ENCODE peak calls at places on chromosomes 7 and 10, in four cellular contexts. B is WTC11, F is A549, U is HepG2. S is an unnamed sample.

GRCh38 chr7:30595461-30596042 is 874 bp downstream of the GARS1 start:
- DNase-seq in F (no peak), B (no peak), U (no peak), S (no peak)

GRCh38 chr7:144525956-144526355 is 122.5 kb upstream of the NOBOX start:
- DNase-seq in B (no peak), U (no peak), F (no peak), S (no peak)

GRCh38 chr10:37739181-37739580 is 118.2 kb downstream of the ZNF248 start:
- DNase-seq in B (no peak), U (no peak), F (no peak), S (no peak)

GRCh38 chr10:94546058-94546595 is 539 bp downstream of the HELLS start:
- DNase-seq in B (no peak), U (peak; percentile 13), F (peak; percentile 34), S (peak; percentile 30)

GRCh38 chr7:81685263-81685868 is 84.5 kb downstream of the HGF start:
- DNase-seq in U (no peak), F (no peak), B (no peak), S (no peak)

GRCh38 chr10:120931423-120931822 is 80.3 kb downstream of the WDR11 start:
- DNase-seq in U (no peak), B (no peak), F (no peak), S (no peak)

GRCh38 chr7:111756687-111757178 is 194.4 kb upstream of the IMMP2L start:
- DNase-seq in B (peak; percentile 47), F (no peak), U (no peak), S (no peak)

GRCh38 chr10:30596037-30596436 is 33.5 kb downstream of the LYZL2 start:
- DNase-seq in F (no peak), B (no peak), U (peak; percentile 55), S (no peak)

GRCh38 chr10:17226891-17227303 is 1.1 kb upstream of the VIM start:
- DNase-seq in F (no peak), B (peak; percentile 12), U (no peak), S (no peak)

GRCh38 chr10:113126506-113127192 is 176.6 kb downstream of the TCF7L2 start:
- DNase-seq in U (peak; percentile 15), B (peak; percentile 71), F (peak; percentile 55), S (peak; percentile 6)

GRCh38 chr7:36191292-36191920 is 38.4 kb downstream of the EEPD1 start:
- DNase-seq in U (no peak), B (no peak), F (no peak), S (no peak)

GRCh38 chr7:122651451-122651850 is 47.5 kb downstream of the RNF133 start:
- DNase-seq in B (no peak), F (no peak), U (no peak), S (no peak)

GRCh38 chr10:84269773-84270172 is 24.9 kb downstream of the RGR start:
- DNase-seq in U (no peak), F (no peak), B (no peak), S (no peak)

GRCh38 chr7:1578513-1578912 is 8.7 kb upstream of the PSMG3 start:
- DNase-seq in F (no peak), B (no peak), U (no peak), S (no peak)

GRCh38 chr10:122073508-122073907 is 84.5 kb downstream of the TACC2 start:
- DNase-seq in B (no peak), F (no peak), U (no peak), S (no peak)

GRCh38 chr7:45701701-45702460 is 127.7 kb downstream of the ADCY1 start:
- DNase-seq in U (no peak), F (no peak), B (peak; percentile 3), S (no peak)

GRCh38 chr7:68720722-68721121 is 877.6 kb upstream of the AUTS2 start:
- DNase-seq in B (no peak), F (no peak), U (no peak), S (no peak)

GRCh38 chr7:50739744-50740455 is 42.8 kb downstream of the GRB10 start:
- DNase-seq in F (no peak), B (no peak), U (no peak), S (no peak)

GRCh38 chr7:47227762-47228177 is 354.1 kb downstream of the TNS3 start:
- DNase-seq in B (no peak), U (no peak), F (peak; percentile 38), S (peak; percentile 85)

GRCh38 chr7:155391414-155391813 is 66.5 kb upstream of the EN2 start:
- DNase-seq in F (no peak), U (no peak), B (no peak), S (no peak)

GRCh38 chr7:69775231-69775771 is 177.0 kb downstream of the AUTS2 start:
- DNase-seq in F (peak; percentile 25), U (no peak), B (no peak), S (no peak)

GRCh38 chr10:128859738-128860386 is 607.2 kb upstream of the MGMT start:
- DNase-seq in B (peak; percentile 56), F (peak; percentile 21), U (peak; percentile 24), S (peak; percentile 33)

GRCh38 chr7:27221201-27221797 is 21.3 kb upstream of the EVX1 start:
- DNase-seq in B (no peak), F (no peak), U (no peak), S (no peak)

GRCh38 chr7:33698006-33698405 is 207.3 kb upstream of the BMPER start:
- DNase-seq in B (no peak), F (no peak), U (no peak), S (no peak)

GRCh38 chr7:113608786-113609185 is 310.0 kb downstream of the PPP1R3A start:
- DNase-seq in F (no peak), B (no peak), U (no peak), S (no peak)

GRCh38 chr7:6175642-6176041 is 96.8 kb downstream of the CYTH3 start:
- DNase-seq in B (no peak), U (no peak), F (no peak), S (no peak)

GRCh38 chr10:63115732-63116383 is 17.3 kb upstream of the NRBF2 start:
- DNase-seq in U (peak; percentile 67), B (no peak), F (no peak), S (no peak)

GRCh38 chr10:63116452-63117072 is 16.6 kb upstream of the NRBF2 start:
- DNase-seq in U (no peak), F (no peak), B (no peak), S (no peak)

GRCh38 chr10:63110940-63111339 is 22.2 kb upstream of the NRBF2 start:
- DNase-seq in F (no peak), B (no peak), U (no peak), S (peak; percentile 43)

GRCh38 chr10:63114031-63114814 is 18.9 kb upstream of the NRBF2 start:
- DNase-seq in B (no peak), F (no peak), U (peak; percentile 72), S (no peak)
- TF ChIP-seq HMGXB4 in B (no peak), F (no peak), U (no peak), S (no peak)

GRCh38 chr7:94595717-94596116 is 60.2 kb downstream of the SGCE start:
- DNase-seq in F (no peak), U (no peak), B (no peak), S (no peak)
- TF ChIP-seq HMGXB4 in F (no peak), U (no peak), B (no peak), S (no peak)

GRCh38 chr7:84701524-84702306 is 485.1 kb downstream of the SEMA3D start:
- DNase-seq in F (peak; percentile 53), B (no peak), U (peak; percentile 12), S (peak; percentile 10)

GRCh38 chr7:84700563-84701370 is 486.1 kb downstream of the SEMA3D start:
- DNase-seq in U (no peak), F (no peak), B (no peak), S (no peak)

GRCh38 chr7:84705079-84705478 is 481.8 kb downstream of the SEMA3D start:
- DNase-seq in U (no peak), F (no peak), B (no peak), S (no peak)

GRCh38 chr7:84704380-84704779 is 482.5 kb downstream of the SEMA3D start:
- DNase-seq in F (no peak), B (no peak), U (no peak), S (no peak)

DNA sequence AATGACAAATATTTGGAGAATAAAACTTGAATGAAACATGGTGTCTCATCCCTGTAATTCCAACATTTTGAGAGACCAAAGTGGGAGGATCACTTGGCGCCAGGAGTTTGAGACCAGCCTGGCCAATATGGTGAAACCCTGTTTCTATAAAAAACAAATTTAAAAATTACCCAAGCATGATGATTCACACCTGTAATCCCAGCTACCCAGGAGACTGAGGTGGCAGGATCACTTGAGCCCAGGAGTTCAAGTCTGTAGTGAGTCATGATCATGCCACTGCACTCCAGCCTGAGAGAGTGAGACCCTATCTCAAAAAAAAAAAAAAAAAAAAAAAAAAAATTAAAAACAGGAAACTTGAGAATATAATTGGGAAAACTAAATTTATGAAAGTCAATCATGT is 481.2 kb downstream of the SEMA3D start:
- DNase-seq in U (no peak), F (no peak), B (no peak), S (no peak)
- TF ChIP-seq HMGXB4 in U (no peak), F (no peak), B (no peak), S (no peak)

DNA sequence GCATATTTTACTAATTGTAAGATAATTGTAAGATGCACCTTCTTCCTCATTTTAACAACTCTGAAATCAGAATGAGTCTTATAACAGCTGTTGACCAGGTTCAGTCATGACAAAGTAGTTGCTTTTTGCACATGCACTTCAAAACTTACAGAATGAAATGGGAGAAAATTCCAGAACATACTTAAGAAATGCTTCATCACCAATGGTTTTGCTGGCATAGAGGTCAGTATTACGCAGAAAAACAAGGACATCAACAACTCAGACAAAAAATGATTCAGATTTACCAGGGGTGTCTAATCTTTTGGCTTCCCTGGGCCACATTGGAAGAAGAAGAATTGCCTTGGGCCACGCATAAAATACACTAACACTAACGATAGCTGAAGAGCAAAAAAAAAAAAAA is 13.3 kb downstream of the COL28A1 start:
- DNase-seq in B (no peak), U (no peak), F (no peak), S (no peak)
- TF ChIP-seq HMGXB4 in B (no peak), U (no peak), F (no peak), S (no peak)

GRCh38 chr7:96636979-96637378 is 72.7 kb downstream of the SEM1 start:
- DNase-seq in F (no peak), B (no peak), U (no peak), S (no peak)
- TF ChIP-seq HMGXB4 in F (no peak), B (no peak), U (no peak), S (no peak)

DNA sequence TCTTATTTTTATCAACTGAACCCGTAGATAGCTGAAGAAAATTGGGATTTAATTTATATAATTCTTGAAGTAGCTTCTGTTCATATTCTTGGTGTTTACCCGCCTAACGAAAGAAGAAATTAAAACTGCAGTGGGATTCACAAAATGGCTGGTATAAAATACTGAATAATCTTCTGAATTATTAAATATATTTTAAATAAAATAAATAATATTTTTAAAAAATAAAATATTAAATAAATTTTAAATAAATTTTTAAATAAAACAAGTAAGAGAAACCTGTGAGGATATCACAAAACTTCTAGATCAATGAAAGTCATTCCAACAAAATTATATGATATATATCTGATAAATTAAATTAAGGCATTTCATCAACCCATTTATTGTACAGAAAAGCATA is 99.4 kb downstream of the CNOT4 start:
- DNase-seq in F (no peak), U (no peak), B (no peak), S (no peak)
- TF ChIP-seq HMGXB4 in F (no peak), U (no peak), B (no peak), S (no peak)

GRCh38 chr10:101644002-101644401 is 51.0 kb downstream of the FBXW4 start:
- DNase-seq in F (no peak), U (no peak), B (peak; percentile 59), S (no peak)
- TF ChIP-seq HMGXB4 in F (no peak), U (no peak), B (no peak), S (no peak)